ENCODE peak calls at places on chromosomes 12 and 14, in five cellular contexts. One of them, this sample, is unnamed.

GRCh38 chr14:40115583-40115982 is 683.4 kb upstream of the FBXO33 start:
- DNase-seq in PC-3: peak; percentile 80
- DNase-seq in Right ventricle myocardium superior: no peak
- DNase-seq in GM12864: no peak
- DNase-seq in iPS DF 19.7: no peak
- DNase-seq in this sample: no peak

GRCh38 chr14:53306926-53307325 is 153.8 kb upstream of the DDHD1 start:
- DNase-seq in Right ventricle myocardium superior: no peak
- DNase-seq in GM12864: no peak
- DNase-seq in iPS DF 19.7: no peak
- DNase-seq in PC-3: peak; percentile 48
- DNase-seq in this sample: no peak

GRCh38 chr14:101476931-101477553 is 84.3 kb upstream of the DIO3 start:
- DNase-seq in GM12864: no peak
- DNase-seq in Right ventricle myocardium superior: no peak
- DNase-seq in PC-3: peak; percentile 97
- DNase-seq in iPS DF 19.7: peak; percentile 69
- DNase-seq in this sample: no peak

GRCh38 chr14:92986254-92987147 is 63.6 kb downstream of the CHGA start:
- DNase-seq in PC-3: peak; percentile 86
- DNase-seq in iPS DF 19.7: no peak
- DNase-seq in Right ventricle myocardium superior: peak; percentile 42
- DNase-seq in GM12864: no peak
- DNase-seq in this sample: no peak

GRCh38 chr12:127401005-127401404 is 866.0 kb upstream of the TMEM132C start:
- DNase-seq in PC-3: peak; percentile 74
- DNase-seq in GM12864: no peak
- DNase-seq in iPS DF 19.7: no peak
- DNase-seq in Right ventricle myocardium superior: no peak
- DNase-seq in this sample: no peak

GRCh38 chr14:90820958-90821357 is 4.7 kb upstream of the TTC7B start:
- DNase-seq in GM12864: no peak
- DNase-seq in Right ventricle myocardium superior: no peak
- DNase-seq in iPS DF 19.7: no peak
- DNase-seq in PC-3: peak; percentile 66
- DNase-seq in this sample: no peak

GRCh38 chr14:29085546-29085945 is 319.0 kb downstream of the FOXG1 start:
- DNase-seq in GM12864: no peak
- DNase-seq in Right ventricle myocardium superior: no peak
- DNase-seq in iPS DF 19.7: peak; percentile 17
- DNase-seq in PC-3: peak; percentile 41
- DNase-seq in this sample: no peak

GRCh38 chr14:72463291-72463866 is 430.5 kb downstream of the DPF3 start:
- DNase-seq in GM12864: no peak
- DNase-seq in PC-3: peak; percentile 62
- DNase-seq in Right ventricle myocardium superior: no peak
- DNase-seq in iPS DF 19.7: no peak
- DNase-seq in this sample: no peak

GRCh38 chr12:94954029-94954685 is 49.3 kb downstream of the NDUFA12 start:
- DNase-seq in GM12864: no peak
- DNase-seq in Right ventricle myocardium superior: no peak
- DNase-seq in PC-3: peak; percentile 90
- DNase-seq in iPS DF 19.7: no peak
- DNase-seq in this sample: no peak

GRCh38 chr14:30608533-30609006 is 13.5 kb upstream of the SCFD1 start:
- DNase-seq in iPS DF 19.7: no peak
- DNase-seq in Right ventricle myocardium superior: no peak
- DNase-seq in PC-3: peak; percentile 51
- DNase-seq in GM12864: no peak
- DNase-seq in this sample: no peak

GRCh38 chr12:5034605-5035004 is 9.1 kb upstream of the KCNA5 start:
- DNase-seq in iPS DF 19.7: no peak
- DNase-seq in PC-3: no peak
- DNase-seq in Right ventricle myocardium superior: no peak
- DNase-seq in GM12864: peak; percentile 12
- DNase-seq in this sample: no peak

GRCh38 chr12:101698782-101699347 is 1.4 kb downstream of the CHPT1 start:
- DNase-seq in PC-3: peak; percentile 34
- DNase-seq in iPS DF 19.7: no peak
- DNase-seq in GM12864: no peak
- DNase-seq in Right ventricle myocardium superior: no peak
- DNase-seq in this sample: peak; percentile 14

GRCh38 chr12:20555015-20555414 is 140.1 kb upstream of the SLCO1C1 start:
- DNase-seq in PC-3: no peak
- DNase-seq in Right ventricle myocardium superior: peak; percentile 31
- DNase-seq in GM12864: no peak
- DNase-seq in iPS DF 19.7: no peak
- DNase-seq in this sample: no peak

GRCh38 chr12:108173160-108173559 is 44.1 kb downstream of the WSCD2 start:
- DNase-seq in PC-3: no peak
- DNase-seq in Right ventricle myocardium superior: no peak
- DNase-seq in GM12864: no peak
- DNase-seq in iPS DF 19.7: no peak
- DNase-seq in this sample: no peak

GRCh38 chr14:81247271-81247766 is 26.6 kb upstream of the GTF2A1 start:
- DNase-seq in iPS DF 19.7: no peak
- DNase-seq in PC-3: no peak
- DNase-seq in Right ventricle myocardium superior: no peak
- DNase-seq in GM12864: no peak
- DNase-seq in this sample: no peak

GRCh38 chr12:106126441-106127288 is 12.1 kb downstream of the NUAK1 start:
- DNase-seq in iPS DF 19.7: no peak
- DNase-seq in Right ventricle myocardium superior: no peak
- DNase-seq in GM12864: no peak
- DNase-seq in PC-3: peak; percentile 98
- DNase-seq in this sample: no peak

GRCh38 chr12:123034865-123035264 is 54.4 kb downstream of the ARL6IP4 start:
- DNase-seq in PC-3: peak; percentile 88
- DNase-seq in GM12864: no peak
- DNase-seq in Right ventricle myocardium superior: no peak
- DNase-seq in iPS DF 19.7: no peak
- DNase-seq in this sample: peak; percentile 28

GRCh38 chr12:1879633-1880032 is 38.8 kb downstream of the CACNA2D4 start:
- DNase-seq in Right ventricle myocardium superior: no peak
- DNase-seq in iPS DF 19.7: no peak
- DNase-seq in GM12864: no peak
- DNase-seq in PC-3: no peak
- DNase-seq in this sample: no peak

GRCh38 chr12:132194056-132194455 is 49.8 kb downstream of the NOC4L start:
- DNase-seq in Right ventricle myocardium superior: no peak
- DNase-seq in PC-3: no peak
- DNase-seq in GM12864: no peak
- DNase-seq in iPS DF 19.7: no peak
- DNase-seq in this sample: no peak

GRCh38 chr12:56676851-56677601 is 11.1 kb downstream of the PTGES3 start:
- DNase-seq in iPS DF 19.7: no peak
- DNase-seq in PC-3: no peak
- DNase-seq in Right ventricle myocardium superior: no peak
- DNase-seq in GM12864: no peak
- DNase-seq in this sample: no peak

GRCh38 chr14:93946104-93946503 is 19.0 kb downstream of the FAM181A start:
- DNase-seq in Right ventricle myocardium superior: no peak
- DNase-seq in iPS DF 19.7: no peak
- DNase-seq in PC-3: no peak
- DNase-seq in GM12864: no peak
- DNase-seq in this sample: no peak

This sample was measured in BE2C.